ENCODE peak calls at places on chromosomes 3 and 15, in nine cellular contexts. R is T-cell; T is stimulated activated CD8-positive, alpha-beta memory T cell treated with anti-CD3 and anti-CD28 coated beads, Interleukin-15, amount 100 ng/mL, for 4 hours; A is CD8-positive, alpha-beta T cell; E is AG08396; H is GM03348; C is nephron progenitor cell; U is cardiac muscle cell; Q is HAP-1. P is an unnamed sample.

GRCh38 chr3:42667523-42668402 is 14.3 kb downstream of the ZBTB47 start:
- DNase-seq in R (no peak), T (no peak), A (no peak), E (peak), H (peak), C (no peak), U (no peak), Q (no peak), P (peak)

GRCh38 chr3:56101576-56101975 is 366.7 kb downstream of the ERC2 start:
- DNase-seq in R (no peak), T (no peak), A (no peak), E (no peak), H (no peak), C (no peak), U (no peak), Q (no peak), P (no peak)

GRCh38 chr15:33699691-33700447 is 268.4 kb upstream of the CHRM5 start:
- DNase-seq in R (no peak), T (no peak), A (no peak), E (no peak), H (peak), C (no peak), U (peak), Q (no peak), P (no peak)

GRCh38 chr15:67135494-67135893 is 70.1 kb downstream of the SMAD3 start:
- DNase-seq in R (no peak), T (no peak), A (no peak), E (peak), H (peak), C (no peak), U (peak), Q (no peak), P (no peak)

GRCh38 chr15:67156426-67156825 is 91.0 kb downstream of the SMAD3 start:
- DNase-seq in R (no peak), T (no peak), A (no peak), E (no peak), H (no peak), C (no peak), U (no peak), Q (no peak), P (no peak)

GRCh38 chr15:92820233-92821021 is 79.7 kb upstream of the CHD2 start:
- DNase-seq in R (peak), T (peak), A (peak), E (peak), H (peak), C (peak), U (peak), Q (peak), P (peak)

GRCh38 chr3:191431160-191431822 is 29.7 kb upstream of the PYDC2 start:
- DNase-seq in R (no peak), T (no peak), A (no peak), E (no peak), H (no peak), C (no peak), U (no peak), Q (no peak), P (no peak)

GRCh38 chr3:66473637-66474036 is 27.2 kb downstream of the LRIG1 start:
- DNase-seq in R (no peak), T (peak), A (no peak), E (no peak), H (peak), C (no peak), U (peak), Q (no peak), P (no peak)

GRCh38 chr3:177960722-177961121 is 575.5 kb upstream of the KCNMB2 start:
- DNase-seq in R (no peak), T (no peak), A (no peak), E (no peak), H (no peak), C (no peak), U (no peak), Q (no peak), P (no peak)

GRCh38 chr15:65082303-65082958 is 5.9 kb downstream of the KBTBD13 start:
- DNase-seq in R (peak), T (no peak), A (no peak), E (no peak), H (no peak), C (peak), U (no peak), Q (peak), P (no peak)

GRCh38 chr3:110881069-110881468 is 190.5 kb upstream of the NECTIN3 start:
- DNase-seq in R (no peak), T (no peak), A (no peak), E (peak), H (peak), C (no peak), U (peak), Q (peak), P (peak)

GRCh38 chr3:160451602-160452001 is 2.0 kb upstream of the TRIM59 start:
- DNase-seq in R (no peak), T (no peak), A (no peak), E (no peak), H (no peak), C (no peak), U (no peak), Q (no peak), P (no peak)

GRCh38 chr15:64857421-64857820 is 15.7 kb downstream of the PLEKHO2 start:
- DNase-seq in R (no peak), T (no peak), A (no peak), E (peak), H (peak), C (no peak), U (peak), Q (no peak), P (no peak)

GRCh38 chr3:49311283-49311682 is 28.6 kb downstream of the USP4 start:
- DNase-seq in R (no peak), T (no peak), A (no peak), E (no peak), H (no peak), C (no peak), U (no peak), Q (no peak), P (no peak)

GRCh38 chr15:57432141-57432701 is 55.9 kb downstream of the CGNL1 start:
- DNase-seq in R (no peak), T (no peak), A (no peak), E (no peak), H (peak), C (no peak), U (peak), Q (no peak), P (peak)

GRCh38 chr3:146163584-146163983 is 2.6 kb upstream of the PLOD2 start:
- DNase-seq in R (no peak), T (no peak), A (no peak), E (peak), H (peak), C (no peak), U (peak), Q (no peak), P (no peak)

GRCh38 chr15:56174649-56175048 is 69.0 kb downstream of the RFX7 start:
- DNase-seq in R (no peak), T (no peak), A (no peak), E (no peak), H (no peak), C (no peak), U (no peak), Q (no peak), P (no peak)

GRCh38 chr3:50416736-50417636 is 57.7 kb upstream of the TMEM115 start:
- DNase-seq in R (no peak), T (no peak), A (no peak), E (no peak), H (no peak), C (no peak), U (no peak), Q (no peak), P (no peak)

GRCh38 chr3:114121996-114122709 is 56.7 kb downstream of the DRD3 start:
- DNase-seq in R (no peak), T (no peak), A (no peak), E (peak), H (peak), C (no peak), U (peak), Q (no peak), P (no peak)

GRCh38 chr3:191348098-191348497 is 17.8 kb upstream of the UTS2B start:
- DNase-seq in R (no peak), T (no peak), A (no peak), E (no peak), H (no peak), C (no peak), U (no peak), Q (no peak), P (no peak)

GRCh38 chr3:183481582-183481981 is 53.2 kb upstream of the MCF2L2 start:
- DNase-seq in R (no peak), T (no peak), A (no peak), E (no peak), H (no peak), C (no peak), U (no peak), Q (no peak), P (no peak)

GRCh38 chr3:53490131-53490474 is 4.3 kb upstream of the CACNA1D start:
- DNase-seq in R (no peak), T (no peak), A (no peak), E (no peak), H (no peak), C (no peak), U (no peak), Q (no peak), P (no peak)

GRCh38 chr3:58015524-58015915 is 7.3 kb downstream of the FLNB start:
- DNase-seq in R (no peak), T (no peak), A (no peak), E (no peak), H (no peak), C (no peak), U (no peak), Q (no peak), P (no peak)

GRCh38 chr15:52658955-52659354 is 20.2 kb downstream of the ATOSA start:
- DNase-seq in R (peak), T (no peak), A (no peak), E (no peak), H (no peak), C (no peak), U (no peak), Q (no peak), P (no peak)

GRCh38 chr15:48627260-48627969 is 18.1 kb downstream of the FBN1 start:
- DNase-seq in R (no peak), T (no peak), A (no peak), E (peak), H (peak), C (no peak), U (peak), Q (peak), P (no peak)

GRCh38 chr3:27312044-27312668 is 57.0 kb downstream of the NEK10 start:
- DNase-seq in R (no peak), T (no peak), A (no peak), E (peak), H (peak), C (peak), U (peak), Q (peak), P (peak)

GRCh38 chr15:25182736-25183445 is 228.1 kb downstream of the SNRPN start:
- DNase-seq in R (no peak), T (no peak), A (no peak), E (no peak), H (no peak), C (no peak), U (no peak), Q (no peak), P (no peak)

GRCh38 chr3:152100491-152101086 is 168.1 kb upstream of the MBNL1 start:
- DNase-seq in R (no peak), T (no peak), A (peak), E (no peak), H (no peak), C (no peak), U (peak), Q (no peak), P (no peak)

P was measured in D341Med.